ENCODE peak calls at places on chromosomes 13 and 19, in five cellular contexts. B, V, M, A and D are unnamed samples.

GRCh38 chr19:812819-813358 is 8.9 kb downstream of the PLPPR3 start:
- DNase-seq in A (no peak), M (no peak), B (no peak), V (no peak), D (no peak)

GRCh38 chr19:54388001-54388802 is 23.5 kb upstream of the LAIR1 start:
- DNase-seq in A (no peak), B (no peak), V (peak), M (no peak), D (no peak)

GRCh38 chr19:919157-920050 is 2.3 kb downstream of the KISS1R start:
- DNase-seq in B (no peak), A (no peak), M (no peak), V (peak), D (no peak)

GRCh38 chr19:3506384-3507340 is 551 bp downstream of the FZR1 start:
- DNase-seq in V (no peak), M (no peak), A (peak), B (no peak), D (peak)

GRCh38 chr13:65133094-65133493 is 2097.0 kb downstream of the PCDH9 start:
- DNase-seq in A (no peak), V (peak), B (no peak), M (no peak), D (no peak)

GRCh38 chr13:95784891-95785290 is 108.0 kb downstream of the DNAJC3 start:
- DNase-seq in A (no peak), V (no peak), M (no peak), B (no peak), D (no peak)

GRCh38 chr19:39381910-39382611 is 8.8 kb downstream of the PAF1 start:
- DNase-seq in V (no peak), M (no peak), B (no peak), A (no peak), D (no peak)

GRCh38 chr19:40717880-40718773 is 1.2 kb downstream of the ITPKC start:
- DNase-seq in B (no peak), V (no peak), A (no peak), M (no peak), D (peak)

GRCh38 chr19:45578861-45579260 is 5.7 kb downstream of the OPA3 start:
- DNase-seq in A (no peak), B (no peak), V (no peak), M (no peak), D (no peak)

GRCh38 chr19:30036154-30037129 is 94.4 kb downstream of the URI1 start:
- DNase-seq in M (no peak), B (no peak), A (no peak), V (no peak), D (no peak)

GRCh38 chr19:11558881-11559828 is at the start of gene ELOF1:
- DNase-seq in A (peak), V (peak), B (peak), M (peak), D (peak)

GRCh38 chr19:32649751-32650150 is 25.2 kb downstream of the ANKRD27 start:
- DNase-seq in B (no peak), V (no peak), M (no peak), A (no peak), D (no peak)

GRCh38 chr13:74134777-74135305 is 637 bp upstream of the KLF12 start:
- DNase-seq in A (peak), V (peak), M (no peak), B (peak), D (peak)

GRCh38 chr13:113980489-113981064 is 6.7 kb upstream of the C13orf46 start:
- DNase-seq in B (no peak), A (peak), M (no peak), V (no peak), D (peak)

GRCh38 chr19:47094557-47095517 is 18.7 kb downstream of the ZC3H4 start:
- DNase-seq in B (no peak), V (no peak), M (no peak), A (no peak), D (no peak)

GRCh38 chr19:55451522-55452380 is 8.7 kb upstream of the SHISA7 start:
- DNase-seq in A (no peak), M (peak), V (no peak), B (no peak), D (no peak)

GRCh38 chr19:41367848-41368301 is 3.9 kb upstream of the B9D2 start:
- DNase-seq in M (no peak), V (no peak), B (no peak), A (no peak), D (no peak)

GRCh38 chr13:34414616-34415015 is 527.5 kb upstream of the NBEA start:
- DNase-seq in V (no peak), B (no peak), M (no peak), A (no peak), D (no peak)

GRCh38 chr13:51645154-51645650 is 60.9 kb downstream of the WDFY2 start:
- DNase-seq in V (no peak), M (no peak), A (no peak), B (no peak), D (no peak)

GRCh38 chr13:51495300-51495699 is 42.5 kb upstream of the INTS6 start:
- DNase-seq in A (no peak), B (no peak), M (no peak), V (no peak), D (no peak)

GRCh38 chr13:24605923-24606372 is 74.3 kb upstream of the ATP12A start:
- DNase-seq in V (no peak), A (no peak), B (no peak), M (no peak), D (no peak)